ENCODE peak calls at places on chromosomes 13 and 19, in eight cellular contexts. A is A549, N is HepG2, Q is HCT116, W is GM23338, L is K562, I is SK-N-SH, O is GM12878. H is an unnamed sample.

GRCh38 chr19:7921955-7922840 is 2.1 kb downstream of the SNAPC2 start:
- DNase-seq in L (no peak), I (no peak), O (no peak), A (no peak), Q (no peak), W (no peak), N (no peak), H (no peak)

GRCh38 chr13:112181336-112182051 is 114.5 kb downstream of the SOX1 start:
- DNase-seq in L (no peak), N (no peak), I (no peak), Q (no peak), O (no peak), W (no peak), A (no peak), H (no peak)

GRCh38 chr13:94233831-94234230 is 245.7 kb downstream of the DCT start:
- DNase-seq in I (no peak), L (no peak), N (no peak), O (no peak), W (no peak), A (no peak), Q (no peak), H (no peak)

GRCh38 chr13:67283602-67284001 is 53.5 kb upstream of the PCDH9 start:
- DNase-seq in W (no peak), A (peak; percentile 42), L (no peak), I (no peak), O (no peak), N (peak; percentile 88), Q (peak; percentile 6), H (no peak)

GRCh38 chr19:13920940-13921744 is 15.1 kb downstream of the CC2D1A start:
- DNase-seq in W (peak; percentile 76), L (peak; percentile 80), O (peak; percentile 25), N (peak; percentile 57), A (peak; percentile 76), I (peak; percentile 77), Q (peak; percentile 39), H (no peak)

GRCh38 chr13:87497426-87497825 is 173.7 kb upstream of the SLITRK5 start:
- DNase-seq in W (no peak), L (no peak), Q (no peak), I (no peak), O (no peak), A (no peak), N (no peak), H (no peak)

GRCh38 chr13:36062249-36062648 is 68.9 kb downstream of the DCLK1 start:
- DNase-seq in L (no peak), O (no peak), W (no peak), A (no peak), N (no peak), I (no peak), Q (no peak), H (no peak)

GRCh38 chr13:21504379-21504778 is 45.3 kb upstream of the ZDHHC20 start:
- DNase-seq in Q (no peak), O (no peak), I (peak; percentile 36), L (no peak), A (no peak), N (no peak), W (no peak), H (no peak)

GRCh38 chr13:66506031-66506777 is 723.9 kb downstream of the PCDH9 start:
- DNase-seq in L (no peak), Q (no peak), N (no peak), A (no peak), W (no peak), I (no peak), O (no peak), H (no peak)

GRCh38 chr13:107025991-107026390 is 458.1 kb upstream of the ARGLU1 start:
- DNase-seq in I (no peak), N (no peak), A (no peak), W (no peak), O (no peak), L (no peak), Q (no peak), H (no peak)

GRCh38 chr13:50668044-50668443 is 175.4 kb downstream of the DLEU7 start:
- DNase-seq in I (no peak), L (no peak), Q (no peak), A (no peak), W (no peak), O (no peak), N (no peak), H (no peak)

GRCh38 chr13:70253834-70254233 is 145.6 kb upstream of the KLHL1 start:
- DNase-seq in L (no peak), N (peak; percentile 9), I (no peak), O (no peak), Q (no peak), A (no peak), W (no peak), H (no peak)

GRCh38 chr13:67369895-67370660 is 139.9 kb upstream of the PCDH9 start:
- DNase-seq in L (no peak), Q (no peak), W (no peak), N (no peak), A (no peak), O (no peak), I (no peak), H (no peak)

DNA sequence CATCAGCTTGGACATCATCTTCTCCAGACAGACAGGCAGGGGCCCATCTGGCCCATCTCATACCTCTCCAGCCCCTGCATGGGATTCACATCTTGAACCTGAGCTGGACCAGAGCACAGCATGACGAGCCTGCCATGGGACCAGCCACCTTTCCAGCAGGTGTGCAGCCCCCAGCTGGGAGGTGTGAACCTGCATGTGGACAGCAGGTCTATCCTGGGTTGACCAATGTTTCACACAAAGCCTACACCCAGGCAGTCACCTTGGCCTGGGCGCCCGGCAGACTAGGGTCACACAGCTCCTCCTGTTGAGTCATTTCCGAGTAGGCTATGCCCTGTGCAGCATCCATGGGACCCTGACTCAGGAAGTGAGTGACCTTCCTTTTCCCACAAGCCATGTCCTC is 41.4 kb downstream of the MAU2 start:
- DNase-seq in Q (no peak), W (no peak), O (no peak), A (no peak), I (no peak), L (no peak), N (no peak), H (no peak)
- H3K4me1 ChIP-seq in Q (peaks cover 39% of the 10 kb centered on the region), W (peaks cover 3% of the 10 kb centered on the region), O (peaks cover 5% of the 10 kb centered on the region), A (peaks cover 7% of the 10 kb centered on the region), I (no peaks in the 10 kb centered on the region), L (peaks cover 27% of the 10 kb centered on the region), N (peaks cover 36% of the 10 kb centered on the region), H (no peaks in the 10 kb centered on the region)

GRCh38 chr19:48660854-48661731 is 11.7 kb downstream of the NTN5 start:
- DNase-seq in Q (peak; percentile 95), I (peak; percentile 88), A (peak; percentile 96), W (peak; percentile 95), L (peak; percentile 94), O (peak; percentile 83), N (peak; percentile 66), H (no peak)

GRCh38 chr19:48661746-48662145 is 11.1 kb downstream of the NTN5 start:
- DNase-seq in L (no peak), Q (no peak), A (no peak), I (no peak), O (no peak), N (no peak), W (no peak), H (no peak)

GRCh38 chr19:48659768-48660167 is 13.0 kb downstream of the NTN5 start:
- DNase-seq in Q (no peak), L (no peak), W (no peak), I (no peak), O (no peak), A (peak; percentile 61), N (no peak), H (no peak)

GRCh38 chr19:48656840-48657474 is 11.0 kb upstream of the CA11 start:
- DNase-seq in O (no peak), L (no peak), A (peak; percentile 65), Q (no peak), N (no peak), W (no peak), I (no peak), H (no peak)

DNA sequence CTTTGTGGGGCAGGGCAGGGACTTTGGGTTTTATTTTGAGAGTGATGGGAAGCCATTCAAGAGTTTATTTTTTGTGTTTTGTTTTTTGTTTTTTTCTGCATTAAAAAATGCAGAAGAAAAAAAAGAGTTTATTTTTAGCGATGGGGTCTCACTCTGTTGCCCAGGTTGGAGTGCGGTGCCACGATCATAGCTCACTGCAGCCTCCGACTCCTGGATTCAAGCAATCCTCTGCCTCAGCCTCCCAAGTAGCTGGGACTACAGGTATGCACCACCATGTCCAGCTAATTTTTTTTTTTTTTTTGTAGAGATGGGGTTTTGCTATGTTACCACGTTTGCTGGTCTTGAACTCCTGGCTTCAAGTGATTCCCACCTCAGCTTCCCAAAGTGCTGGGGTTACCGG is 12.5 kb upstream of the CA11 start:
- DNase-seq in A (no peak), I (no peak), N (no peak), L (no peak), O (no peak), Q (no peak), W (no peak), H (no peak)
- TF ChIP-seq REST in A (no peak), I (no peak), N (no peak), L (no peak), O (no peak), Q (no peak), W (no peak), H (no peak)

DNA sequence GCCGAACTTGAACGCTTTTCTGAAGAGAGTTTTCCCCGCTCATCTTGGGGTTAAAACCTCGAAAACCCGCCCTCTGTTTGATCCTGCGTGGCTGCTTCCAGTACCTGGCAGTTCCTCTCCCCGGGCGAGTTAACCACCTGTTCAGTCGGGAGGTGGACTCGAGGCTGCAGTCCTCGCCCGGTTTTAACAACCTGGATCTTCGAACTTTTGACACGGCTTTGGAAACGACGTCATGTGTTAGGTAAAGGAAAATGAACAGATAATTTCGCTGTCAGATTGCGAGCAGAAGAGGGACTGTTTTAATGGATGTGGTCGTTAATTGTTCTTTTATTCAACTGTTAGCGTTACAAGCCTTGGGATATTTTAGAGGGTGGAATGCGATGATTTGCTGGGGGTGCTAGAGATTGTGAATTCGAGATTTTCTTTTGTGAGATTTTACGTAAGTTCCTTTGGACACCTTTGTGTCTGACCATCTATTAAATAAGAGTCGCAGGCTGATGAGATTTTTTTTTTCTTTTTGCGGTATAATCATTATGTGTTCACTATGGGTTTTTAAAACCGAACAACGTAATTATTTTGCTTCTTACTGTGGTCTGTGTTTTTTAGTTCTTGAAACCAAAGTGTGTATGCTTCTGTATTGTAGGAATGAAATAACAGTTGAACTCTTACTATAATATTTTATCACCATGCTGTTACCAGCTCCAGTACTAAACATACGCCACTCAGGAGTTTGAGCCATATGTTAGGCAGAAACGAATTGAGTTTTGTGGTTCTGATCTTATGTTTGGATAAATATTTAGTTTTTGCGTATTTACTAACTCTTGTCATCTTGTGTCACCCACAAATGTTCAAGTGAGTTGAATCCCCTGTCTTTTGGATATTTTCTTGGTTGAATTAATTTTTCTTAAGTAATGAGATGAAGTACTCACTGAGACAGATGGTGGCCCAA is 1.2 kb downstream of the FNDC3A start:
- DNase-seq in A (peak; percentile 3), I (no peak), W (no peak), O (no peak), L (no peak), N (peak; percentile 73), Q (no peak), H (no peak)
- H3K4me1 ChIP-seq in A (peaks cover 30% of the 10 kb centered on the region), I (peaks cover 23% of the 10 kb centered on the region), W (peaks cover 47% of the 10 kb centered on the region), O (peaks cover 7% of the 10 kb centered on the region), L (peaks cover 8% of the 10 kb centered on the region), N (peaks cover 48% of the 10 kb centered on the region), Q (peaks cover 18% of the 10 kb centered on the region), H (peaks cover 19% of the 10 kb centered on the region)

DNA sequence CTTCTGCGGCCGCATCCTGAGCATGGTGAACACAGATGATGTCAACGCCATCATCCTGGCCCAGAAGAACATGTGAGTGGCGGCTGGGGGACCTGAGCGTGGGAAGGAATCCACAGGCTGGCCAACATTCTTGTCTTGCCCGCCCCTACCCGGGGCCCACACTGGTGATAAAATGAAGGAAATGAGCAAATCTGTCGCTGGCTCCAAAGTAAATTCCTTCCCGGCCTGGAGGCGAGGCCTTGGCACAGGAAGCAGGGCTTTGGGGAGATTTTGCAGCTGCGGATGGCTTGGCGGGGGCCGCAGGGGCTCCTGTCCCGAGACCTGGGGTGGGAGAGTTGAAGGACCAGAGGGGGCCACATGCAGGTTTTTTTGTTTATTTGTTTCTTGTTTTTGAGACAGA is 4.4 kb downstream of the KXD1 start:
- DNase-seq in N (no peak), I (no peak), L (no peak), O (no peak), Q (no peak), A (no peak), W (no peak), H (no peak)
- TF ChIP-seq REST in N (no peak), I (no peak), L (no peak), O (no peak), Q (no peak), A (no peak), W (no peak), H (no peak)